ENCODE peak calls at places on chromosome 19, in ten cellular contexts. O, X, U, Z, W, K, P, J, Q and F are unnamed samples.

GRCh38 chr19:50972795-50973376 is 3.5 kb upstream of the KLK6 start:
- DNase-seq in O (no peak), X (no peak), U (no peak), Z (no peak), W (peak), K (no peak), P (no peak), J (no peak), Q (no peak), F (no peak)

GRCh38 chr19:10661946-10662345 is 7.8 kb downstream of the ILF3 start:
- DNase-seq in O (no peak), X (no peak), U (no peak), Z (no peak), W (peak), K (no peak), P (no peak), J (no peak), Q (no peak), F (no peak)

GRCh38 chr19:32330149-32330548 is 15.3 kb upstream of the ZNF507 start:
- DNase-seq in O (no peak), X (peak), U (no peak), Z (no peak), W (no peak), K (no peak), P (no peak), J (no peak), Q (no peak), F (no peak)

GRCh38 chr19:23917856-23918255 is 3.2 kb downstream of the ZNF726 start:
- DNase-seq in O (no peak), X (no peak), U (no peak), Z (no peak), W (peak), K (no peak), P (no peak), J (no peak), Q (no peak), F (no peak)

GRCh38 chr19:14555918-14556661 is 15.8 kb downstream of the NDUFB7 start:
- DNase-seq in O (no peak), X (peak), U (no peak), Z (no peak), W (peak), K (no peak), P (no peak), J (no peak), Q (no peak), F (peak)

GRCh38 chr19:38788478-38789243 is at the start of gene LGALS7B:
- DNase-seq in O (no peak), X (no peak), U (no peak), Z (no peak), W (peak), K (no peak), P (no peak), J (no peak), Q (no peak), F (no peak)

GRCh38 chr19:41866284-41866683 is 6.2 kb downstream of the RPS19 start:
- DNase-seq in O (no peak), X (no peak), U (no peak), Z (no peak), W (no peak), K (no peak), P (no peak), J (no peak), Q (no peak), F (no peak)

GRCh38 chr19:18364826-18365528 is 21.0 kb upstream of the GDF15 start:
- DNase-seq in O (peak), X (peak), U (peak), Z (peak), W (peak), K (no peak), P (no peak), J (no peak), Q (peak), F (peak)

GRCh38 chr19:16199275-16199932 is 1.7 kb downstream of the AP1M1 start:
- DNase-seq in O (no peak), X (no peak), U (no peak), Z (no peak), W (peak), K (no peak), P (no peak), J (no peak), Q (no peak), F (no peak)

GRCh38 chr19:28535352-28535775 is 677.6 kb downstream of the UQCRFS1 start:
- DNase-seq in O (no peak), X (no peak), U (no peak), Z (no peak), W (no peak), K (no peak), P (no peak), J (no peak), Q (no peak), F (no peak)

GRCh38 chr19:51501594-51502263 is at the start of gene SIGLEC12:
- DNase-seq in O (peak), X (no peak), U (no peak), Z (peak), W (no peak), K (peak), P (no peak), J (no peak), Q (no peak), F (no peak)

GRCh38 chr19:19657397-19657783 is 6.1 kb downstream of the ATP13A1 start:
- DNase-seq in O (no peak), X (no peak), U (no peak), Z (no peak), W (no peak), K (no peak), P (no peak), J (no peak), Q (no peak), F (no peak)

GRCh38 chr19:18898081-18898532 is 2.1 kb upstream of the CERS1 start:
- DNase-seq in O (no peak), X (no peak), U (no peak), Z (no peak), W (no peak), K (no peak), P (no peak), J (peak), Q (no peak), F (no peak)